ENCODE peak calls at places on chromosomes 13 and 19, in six cellular contexts. B is lung; L is CD4-positive, CD25-positive, alpha-beta regulatory T cell; A is CD8-positive, alpha-beta T cell; W is thoracic aorta; K is heart right ventricle. F is an unnamed sample. For H3K4me1, the result is how much of the 10 kb centered on the place peaks cover.

GRCh38 chr19:33408538-33408937 is 35.0 kb downstream of the CEBPG start:
- DNase-seq in B (no peak), L (no peak), A (no peak), W (no peak), K (no peak), F (no peak)

GRCh38 chr13:111177803-111178389 is 62.8 kb downstream of the ARHGEF7 start:
- DNase-seq in B (no peak), L (no peak), A (no peak), W (no peak), K (no peak), F (no peak)

GRCh38 chr13:103133551-103133950 is 67.3 kb upstream of the SLC10A2 start:
- DNase-seq in B (no peak), L (no peak), A (no peak), W (no peak), K (no peak), F (no peak)

GRCh38 chr19:2050991-2051770 is at the start of gene MKNK2:
- DNase-seq in B (peak), L (peak), A (peak), W (peak), K (peak), F (peak)

GRCh38 chr19:38989066-38989605 is 13.6 kb upstream of the FBXO17 start:
- DNase-seq in B (no peak), L (no peak), A (no peak), W (no peak), K (no peak), F (no peak)

GRCh38 chr19:1360818-1361461 is 22.8 kb upstream of the NDUFS7 start:
- DNase-seq in B (peak), L (no peak), A (no peak), W (no peak), K (peak), F (no peak)

GRCh38 chr19:2089001-2089711 is 7.0 kb downstream of the MOB3A start:
- DNase-seq in B (no peak), L (no peak), A (no peak), W (no peak), K (no peak), F (no peak)

GRCh38 chr19:56272448-56272847 is at the start of gene EDDM13:
- DNase-seq in B (no peak), L (no peak), A (no peak), W (no peak), K (no peak), F (no peak)

GRCh38 chr13:105069106-105069505 is 1466.4 kb downstream of the EFNB2 start:
- DNase-seq in B (no peak), L (no peak), A (no peak), W (no peak), K (no peak), F (no peak)

GRCh38 chr19:8457209-8457608 is 12.4 kb downstream of the HNRNPM start:
- DNase-seq in B (no peak), L (no peak), A (no peak), W (no peak), K (no peak), F (no peak)

GRCh38 chr19:342801-343421 is 1.7 kb downstream of the MIER2 start:
- DNase-seq in B (peak), L (no peak), A (no peak), W (no peak), K (peak), F (peak)
- H3K4me1 ChIP-seq in B (under half), L (under half), A (under half), W (under half), K (under half), F (under half)

DNA sequence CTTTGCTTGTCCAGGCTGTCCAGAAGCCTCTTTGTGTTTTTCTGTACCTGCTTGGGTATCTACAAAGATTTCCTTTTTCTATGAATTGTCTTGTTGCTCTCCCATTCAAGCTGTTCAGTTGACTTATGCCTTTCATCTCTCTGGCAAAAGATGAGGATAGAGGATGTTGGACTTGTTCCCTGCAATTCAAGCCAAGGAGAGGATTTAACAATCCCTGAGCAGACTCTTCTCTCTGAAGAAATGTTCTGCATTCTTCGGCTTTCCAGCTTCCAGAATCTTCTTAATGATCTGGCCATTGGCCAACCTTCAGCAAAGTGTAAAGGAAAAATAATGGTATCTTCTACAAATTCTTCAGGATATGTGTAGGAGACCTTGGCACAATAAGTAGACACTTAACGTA is 455.9 kb downstream of the SUCLA2 start:
- DNase-seq in B (no peak), L (no peak), A (no peak), W (no peak), K (no peak), F (no peak)
- H3K4me1 ChIP-seq in B (under half), L (under half), A (under half), W (under half), K (under half), F (under half)

GRCh38 chr19:37907735-37908066 is 693 bp downstream of the SIPA1L3 start:
- DNase-seq in B (no peak), L (no peak), A (no peak), W (no peak), K (no peak), F (no peak)

GRCh38 chr19:37905936-37906867 is at the start of gene WDR87:
- DNase-seq in B (peak), L (no peak), A (peak), W (no peak), K (peak), F (peak)

GRCh38 chr19:37914908-37915307 is 7.9 kb downstream of the SIPA1L3 start:
- DNase-seq in B (no peak), L (no peak), A (no peak), W (no peak), K (no peak), F (no peak)

GRCh38 chr19:37906868-37907734 is at the start of gene SIPA1L3:
- DNase-seq in B (peak), L (peak), A (peak), W (peak), K (peak), F (peak)

DNA sequence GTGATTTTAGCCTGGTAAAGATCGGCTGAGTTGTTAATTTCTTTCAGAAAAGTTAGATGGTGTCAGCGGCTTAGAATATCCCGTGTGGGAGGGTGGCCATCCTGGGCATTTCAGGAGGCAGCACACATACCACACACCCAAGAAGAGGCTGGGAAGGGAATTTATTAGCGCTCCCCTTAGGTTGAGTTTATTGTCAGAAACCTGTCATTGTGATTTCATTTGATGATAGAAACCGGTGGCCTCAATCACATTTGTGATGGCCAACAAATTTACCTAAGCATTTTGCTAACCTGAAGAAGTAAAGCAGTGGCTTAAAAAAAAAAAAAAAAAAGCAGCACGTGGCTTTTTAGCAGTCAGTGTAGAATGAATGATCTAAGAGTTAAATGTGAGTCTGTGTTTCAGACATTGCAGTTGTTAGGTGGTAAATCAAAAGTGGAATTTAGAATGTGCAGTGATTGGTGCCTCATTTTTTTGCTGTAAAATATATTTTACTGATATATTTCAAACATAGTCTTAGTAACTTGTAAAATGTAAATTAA is 2.7 kb downstream of the SIPA1L3 start:
- DNase-seq in B (no peak), L (no peak), A (no peak), W (no peak), K (no peak), F (no peak)
- H3K4me1 ChIP-seq in B (under half), L (under half), A (under half), W (under half), K (under half), F (under half)

GRCh38 chr19:18421371-18421959 is 2.3 kb downstream of the SSBP4 start:
- DNase-seq in B (no peak), L (no peak), A (no peak), W (no peak), K (no peak), F (no peak)
- H3K4me1 ChIP-seq in B (under half), L (half or more), A (half or more), W (under half), K (half or more), F (under half)

GRCh38 chr19:16371540-16371986 is 46.9 kb downstream of the KLF2 start:
- DNase-seq in B (peak), L (peak), A (peak), W (no peak), K (peak), F (peak)
- H3K4me1 ChIP-seq in B (under half), L (half or more), A (half or more), W (under half), K (under half), F (under half)

GRCh38 chr19:49824662-49825061 is 6.6 kb downstream of the MED25 start:
- DNase-seq in B (no peak), L (no peak), A (no peak), W (no peak), K (no peak), F (no peak)
- H3K4me1 ChIP-seq in B (under half), L (under half), A (under half), W (under half), K (under half), F (under half)

GRCh38 chr19:6238643-6239281 is 41.0 kb downstream of the MLLT1 start:
- DNase-seq in B (no peak), L (no peak), A (no peak), W (no peak), K (peak), F (no peak)

GRCh38 chr19:6239401-6239844 is 40.4 kb downstream of the MLLT1 start:
- DNase-seq in B (no peak), L (no peak), A (no peak), W (no peak), K (peak), F (no peak)

GRCh38 chr19:6236310-6237291 is 43.2 kb downstream of the MLLT1 start:
- DNase-seq in B (peak), L (no peak), A (no peak), W (no peak), K (peak), F (peak)

GRCh38 chr19:6239871-6240676 is 39.7 kb downstream of the MLLT1 start:
- DNase-seq in B (no peak), L (no peak), A (no peak), W (no peak), K (no peak), F (no peak)

DNA sequence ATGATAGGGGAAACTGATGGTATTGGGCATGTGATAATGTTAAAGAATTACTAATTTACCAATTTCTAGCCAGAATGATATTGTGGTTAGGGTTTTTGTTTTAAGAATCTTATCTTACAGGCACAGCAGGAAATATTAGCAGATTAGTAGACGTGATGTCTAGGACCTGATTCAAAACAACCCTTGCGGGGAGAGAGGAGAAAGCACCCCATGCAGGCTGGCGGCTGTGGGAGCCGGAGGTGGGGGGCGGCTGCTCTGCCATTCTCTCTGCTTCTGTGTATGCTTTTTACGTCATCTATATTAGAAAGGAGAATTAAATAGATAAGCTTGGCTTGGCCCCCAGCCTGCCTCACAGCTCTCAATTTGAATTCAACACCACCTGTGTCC is 41.5 kb downstream of the MLLT1 start:
- DNase-seq in B (no peak), L (peak), A (no peak), W (no peak), K (no peak), F (no peak)
- H3K4me1 ChIP-seq in B (half or more), L (under half), A (under half), W (under half), K (half or more), F (under half)

F was measured in colonic mucosa.